ENCODE peak calls at places on chromosome 4, in five cellular contexts. One of them, this sample, is unnamed.

GRCh38 chr4:169051936-169052335 is 41.9 kb upstream of the CBR4 start:
- DNase-seq in adrenal gland: no peak
- DNase-seq in stomach: peak; percentile 51
- DNase-seq in transverse colon: no peak
- DNase-seq in esophagus squamous epithelium: no peak
- DNase-seq in this sample: no peak

GRCh38 chr4:153799708-153800074 is 10.8 kb upstream of the SFRP2 start:
- DNase-seq in adrenal gland: no peak
- DNase-seq in stomach: no peak
- DNase-seq in transverse colon: no peak
- DNase-seq in esophagus squamous epithelium: no peak
- DNase-seq in this sample: no peak

GRCh38 chr4:88613417-88613875 is 21.2 kb downstream of the HERC3 start:
- DNase-seq in adrenal gland: no peak
- DNase-seq in stomach: no peak
- DNase-seq in transverse colon: no peak
- DNase-seq in esophagus squamous epithelium: no peak
- DNase-seq in this sample: no peak

GRCh38 chr4:5863461-5864113 is 29.3 kb downstream of the CRMP1 start:
- DNase-seq in adrenal gland: peak; percentile 61
- DNase-seq in stomach: no peak
- DNase-seq in transverse colon: no peak
- DNase-seq in esophagus squamous epithelium: no peak
- DNase-seq in this sample: no peak

GRCh38 chr4:186039697-186040096 is 29.3 kb upstream of the TLR3 start:
- DNase-seq in adrenal gland: no peak
- DNase-seq in stomach: no peak
- DNase-seq in transverse colon: no peak
- DNase-seq in esophagus squamous epithelium: no peak
- DNase-seq in this sample: no peak

GRCh38 chr4:27176881-27177280 is 316.2 kb downstream of the STIM2 start:
- DNase-seq in adrenal gland: no peak
- DNase-seq in stomach: no peak
- DNase-seq in transverse colon: no peak
- DNase-seq in esophagus squamous epithelium: no peak
- DNase-seq in this sample: no peak

GRCh38 chr4:26061248-26061986 is 147.4 kb downstream of the SMIM20 start:
- DNase-seq in adrenal gland: no peak
- DNase-seq in stomach: no peak
- DNase-seq in transverse colon: no peak
- DNase-seq in esophagus squamous epithelium: no peak
- DNase-seq in this sample: no peak

GRCh38 chr4:955161-955921 is 18.0 kb downstream of the DGKQ start:
- DNase-seq in adrenal gland: no peak
- DNase-seq in stomach: no peak
- DNase-seq in transverse colon: no peak
- DNase-seq in esophagus squamous epithelium: no peak
- DNase-seq in this sample: no peak

GRCh38 chr4:26619784-26620183 is 35.9 kb downstream of the TBC1D19 start:
- DNase-seq in adrenal gland: no peak
- DNase-seq in stomach: no peak
- DNase-seq in transverse colon: no peak
- DNase-seq in esophagus squamous epithelium: no peak
- DNase-seq in this sample: no peak

GRCh38 chr4:95410387-95411005 is 138.3 kb downstream of the UNC5C start:
- DNase-seq in adrenal gland: no peak
- DNase-seq in stomach: no peak
- DNase-seq in transverse colon: no peak
- DNase-seq in esophagus squamous epithelium: no peak
- DNase-seq in this sample: no peak

GRCh38 chr4:114116861-114117260 is 137.4 kb upstream of the ARSJ start:
- DNase-seq in adrenal gland: no peak
- DNase-seq in stomach: no peak
- DNase-seq in transverse colon: no peak
- DNase-seq in esophagus squamous epithelium: no peak
- DNase-seq in this sample: no peak

GRCh38 chr4:105107105-105107856 is 39.4 kb upstream of the TET2 start:
- DNase-seq in adrenal gland: no peak
- DNase-seq in stomach: no peak
- DNase-seq in transverse colon: no peak
- DNase-seq in esophagus squamous epithelium: no peak
- DNase-seq in this sample: no peak

GRCh38 chr4:151799417-151800030 is 38.7 kb upstream of the GATB start:
- DNase-seq in adrenal gland: no peak
- DNase-seq in stomach: no peak
- DNase-seq in transverse colon: no peak
- DNase-seq in esophagus squamous epithelium: no peak
- DNase-seq in this sample: no peak

GRCh38 chr4:119690871-119691270 is 62.3 kb upstream of the PDE5A start:
- DNase-seq in adrenal gland: no peak
- DNase-seq in stomach: no peak
- DNase-seq in transverse colon: no peak
- DNase-seq in esophagus squamous epithelium: no peak
- DNase-seq in this sample: no peak

GRCh38 chr4:180058731-180059215 is 2184.4 kb upstream of the TENM3 start:
- DNase-seq in adrenal gland: peak; percentile 94
- DNase-seq in stomach: no peak
- DNase-seq in transverse colon: peak; percentile 41
- DNase-seq in esophagus squamous epithelium: no peak
- DNase-seq in this sample: no peak

GRCh38 chr4:102358128-102358527 is 12.8 kb upstream of the SLC39A8 start:
- DNase-seq in adrenal gland: no peak
- DNase-seq in stomach: no peak
- DNase-seq in transverse colon: no peak
- DNase-seq in esophagus squamous epithelium: no peak
- DNase-seq in this sample: no peak

GRCh38 chr4:169922632-169923276 is 103.4 kb downstream of the MFAP3L start:
- DNase-seq in adrenal gland: no peak
- DNase-seq in stomach: no peak
- DNase-seq in transverse colon: no peak
- DNase-seq in esophagus squamous epithelium: no peak
- DNase-seq in this sample: peak; percentile 22

GRCh38 chr4:153372967-153373562 is 28.6 kb downstream of the MND1 start:
- DNase-seq in adrenal gland: no peak
- DNase-seq in stomach: no peak
- DNase-seq in transverse colon: no peak
- DNase-seq in esophagus squamous epithelium: no peak
- DNase-seq in this sample: no peak

GRCh38 chr4:76011018-76011670 is 3.8 kb upstream of the CXCL9 start:
- DNase-seq in adrenal gland: no peak
- DNase-seq in stomach: no peak
- DNase-seq in transverse colon: no peak
- DNase-seq in esophagus squamous epithelium: no peak
- DNase-seq in this sample: no peak

GRCh38 chr4:126221262-126221661 is 906.5 kb downstream of the FAT4 start:
- DNase-seq in adrenal gland: no peak
- DNase-seq in stomach: no peak
- DNase-seq in transverse colon: no peak
- DNase-seq in esophagus squamous epithelium: no peak
- DNase-seq in this sample: no peak

GRCh38 chr4:30948653-30949052 is 228.5 kb downstream of the PCDH7 start:
- DNase-seq in adrenal gland: no peak
- DNase-seq in stomach: no peak
- DNase-seq in transverse colon: no peak
- DNase-seq in esophagus squamous epithelium: no peak
- DNase-seq in this sample: no peak

GRCh38 chr4:1568855-1569460 is 115.2 kb downstream of the FAM53A start:
- DNase-seq in adrenal gland: no peak
- DNase-seq in stomach: no peak
- DNase-seq in transverse colon: no peak
- DNase-seq in esophagus squamous epithelium: no peak
- DNase-seq in this sample: no peak

GRCh38 chr4:98661356-98662054 is 3.1 kb upstream of the TSPAN5 start:
- DNase-seq in adrenal gland: no peak
- DNase-seq in stomach: no peak
- DNase-seq in transverse colon: no peak
- DNase-seq in esophagus squamous epithelium: no peak
- DNase-seq in this sample: no peak

GRCh38 chr4:121666091-121666679 is 30.6 kb downstream of the ANXA5 start:
- DNase-seq in adrenal gland: no peak
- DNase-seq in stomach: no peak
- DNase-seq in transverse colon: no peak
- DNase-seq in esophagus squamous epithelium: no peak
- DNase-seq in this sample: peak; percentile 26

GRCh38 chr4:186725422-186726149 is 1.9 kb upstream of the FAT1 start:
- DNase-seq in adrenal gland: peak; percentile 57
- DNase-seq in stomach: peak; percentile 81
- DNase-seq in transverse colon: peak; percentile 87
- DNase-seq in esophagus squamous epithelium: no peak
- DNase-seq in this sample: peak; percentile 84

GRCh38 chr4:123230061-123230460 is 166.5 kb upstream of the SPRY1 start:
- DNase-seq in adrenal gland: no peak
- DNase-seq in stomach: no peak
- DNase-seq in transverse colon: no peak
- DNase-seq in esophagus squamous epithelium: no peak
- DNase-seq in this sample: no peak

GRCh38 chr4:16106956-16107355 is 23.1 kb upstream of the PROM1 start:
- DNase-seq in adrenal gland: no peak
- DNase-seq in stomach: no peak
- DNase-seq in transverse colon: no peak
- DNase-seq in esophagus squamous epithelium: no peak
- DNase-seq in this sample: no peak

GRCh38 chr4:59054110-59054509 is 1943.9 kb upstream of the IGFBP7 start:
- DNase-seq in adrenal gland: no peak
- DNase-seq in stomach: no peak
- DNase-seq in transverse colon: no peak
- DNase-seq in esophagus squamous epithelium: no peak
- DNase-seq in this sample: no peak

GRCh38 chr4:167897116-167897515 is 195.2 kb upstream of the ANXA10 start:
- DNase-seq in adrenal gland: no peak
- DNase-seq in stomach: no peak
- DNase-seq in transverse colon: no peak
- DNase-seq in esophagus squamous epithelium: no peak
- DNase-seq in this sample: no peak

GRCh38 chr4:54645830-54646229 is 11.9 kb upstream of the KIT start:
- DNase-seq in adrenal gland: no peak
- DNase-seq in stomach: no peak
- DNase-seq in transverse colon: no peak
- DNase-seq in esophagus squamous epithelium: no peak
- DNase-seq in this sample: no peak

GRCh38 chr4:7938513-7939376 is 916 bp downstream of the AFAP1 start:
- DNase-seq in adrenal gland: no peak
- DNase-seq in stomach: peak; percentile 38
- DNase-seq in transverse colon: peak; percentile 32
- DNase-seq in esophagus squamous epithelium: no peak
- DNase-seq in this sample: peak; percentile 17

GRCh38 chr4:7941111-7942018 is 1.7 kb upstream of the AFAP1 start:
- DNase-seq in adrenal gland: no peak
- DNase-seq in stomach: no peak
- DNase-seq in transverse colon: no peak
- DNase-seq in esophagus squamous epithelium: no peak
- DNase-seq in this sample: no peak

GRCh38 chr4:7933631-7934510 is 5.8 kb downstream of the AFAP1 start:
- DNase-seq in adrenal gland: no peak
- DNase-seq in stomach: no peak
- DNase-seq in transverse colon: no peak
- DNase-seq in esophagus squamous epithelium: no peak
- DNase-seq in this sample: no peak

GRCh38 chr4:7939377-7940108 is at the start of gene AFAP1:
- DNase-seq in adrenal gland: peak; percentile 90
- DNase-seq in stomach: peak; percentile 89
- DNase-seq in transverse colon: peak; percentile 91
- DNase-seq in esophagus squamous epithelium: no peak
- DNase-seq in this sample: peak; percentile 81

GRCh38 chr4:7936963-7937362 is 2.7 kb downstream of the AFAP1 start:
- DNase-seq in adrenal gland: no peak
- DNase-seq in stomach: no peak
- DNase-seq in transverse colon: no peak
- DNase-seq in esophagus squamous epithelium: no peak
- DNase-seq in this sample: no peak
- TF ChIP-seq POLR2A in adrenal gland: no peak
- TF ChIP-seq POLR2A in stomach: no peak
- TF ChIP-seq POLR2A in transverse colon: no peak
- TF ChIP-seq POLR2A in esophagus squamous epithelium: no peak
- TF ChIP-seq POLR2A in this sample: no peak

GRCh38 chr4:74105656-74106275 is 6.8 kb upstream of the CXCL2 start:
- DNase-seq in adrenal gland: no peak
- DNase-seq in stomach: no peak
- DNase-seq in transverse colon: no peak
- DNase-seq in esophagus squamous epithelium: no peak
- DNase-seq in this sample: no peak

GRCh38 chr4:74110670-74111069 is 11.7 kb upstream of the CXCL2 start:
- DNase-seq in adrenal gland: no peak
- DNase-seq in stomach: no peak
- DNase-seq in transverse colon: no peak
- DNase-seq in esophagus squamous epithelium: no peak
- DNase-seq in this sample: no peak

GRCh38 chr4:74109116-74109791 is 10.3 kb upstream of the CXCL2 start:
- DNase-seq in adrenal gland: peak; percentile 65
- DNase-seq in stomach: no peak
- DNase-seq in transverse colon: peak; percentile 27
- DNase-seq in esophagus squamous epithelium: no peak
- DNase-seq in this sample: peak; percentile 50

GRCh38 chr4:74109894-74110605 is 11.1 kb upstream of the CXCL2 start:
- DNase-seq in adrenal gland: no peak
- DNase-seq in stomach: no peak
- DNase-seq in transverse colon: no peak
- DNase-seq in esophagus squamous epithelium: no peak
- DNase-seq in this sample: no peak

DNA sequence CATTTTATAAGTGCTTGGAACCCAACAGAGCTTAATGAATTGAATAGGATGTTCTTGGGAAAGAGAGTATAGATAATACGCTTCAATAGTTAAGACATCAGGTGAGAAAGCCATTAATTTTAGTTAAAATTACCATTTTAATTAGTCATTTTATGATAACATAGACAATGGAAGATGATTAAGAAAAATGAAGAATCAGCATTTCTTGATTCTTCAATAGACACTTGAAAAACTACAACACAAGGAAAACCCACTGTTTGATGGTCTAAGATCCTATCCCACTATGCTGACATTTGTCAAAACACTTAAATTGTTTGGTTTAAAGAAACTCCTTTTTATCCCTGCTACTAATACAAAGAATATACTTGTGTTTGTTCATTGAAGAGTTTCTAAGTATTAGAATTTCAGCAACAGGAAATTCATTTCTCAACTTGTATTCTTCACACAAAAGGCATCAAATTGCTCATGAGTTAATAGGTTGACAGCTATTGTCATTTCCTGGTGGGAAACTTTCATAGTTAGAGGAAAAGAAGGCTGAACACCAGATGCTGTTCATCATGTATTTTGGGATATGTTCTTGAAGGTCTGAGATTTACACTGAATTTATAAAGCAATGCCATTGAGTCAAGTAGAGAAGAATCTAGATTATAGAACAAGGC is 9.6 kb upstream of the CXCL2 start:
- DNase-seq in adrenal gland: no peak
- DNase-seq in stomach: no peak
- DNase-seq in transverse colon: no peak
- DNase-seq in esophagus squamous epithelium: no peak
- DNase-seq in this sample: no peak
- H3K4me1 ChIP-seq in adrenal gland: no peaks in the 10 kb centered on the region
- H3K4me1 ChIP-seq in stomach: peaks cover 23% of the 10 kb centered on the region
- H3K4me1 ChIP-seq in transverse colon: peaks cover 45% of the 10 kb centered on the region
- H3K4me1 ChIP-seq in esophagus squamous epithelium: peaks cover 51% of the 10 kb centered on the region
- H3K4me1 ChIP-seq in this sample: peaks cover 6% of the 10 kb centered on the region

GRCh38 chr4:3436798-3437581 is 4.8 kb upstream of the HGFAC start:
- DNase-seq in adrenal gland: peak; percentile 79
- DNase-seq in stomach: peak; percentile 75
- DNase-seq in transverse colon: peak; percentile 66
- DNase-seq in esophagus squamous epithelium: no peak
- DNase-seq in this sample: no peak
- TF ChIP-seq POLR2A in adrenal gland: no peak
- TF ChIP-seq POLR2A in stomach: no peak
- TF ChIP-seq POLR2A in transverse colon: no peak
- TF ChIP-seq POLR2A in esophagus squamous epithelium: no peak
- TF ChIP-seq POLR2A in this sample: no peak

GRCh38 chr4:20341121-20341758 is 89.5 kb downstream of the SLIT2 start:
- DNase-seq in adrenal gland: no peak
- DNase-seq in stomach: no peak
- DNase-seq in transverse colon: no peak
- DNase-seq in esophagus squamous epithelium: no peak
- DNase-seq in this sample: no peak
- H3K4me1 ChIP-seq in adrenal gland: no peaks in the 10 kb centered on the region
- H3K4me1 ChIP-seq in stomach: no peaks in the 10 kb centered on the region
- H3K4me1 ChIP-seq in transverse colon: no peaks in the 10 kb centered on the region
- H3K4me1 ChIP-seq in esophagus squamous epithelium: no peaks in the 10 kb centered on the region
- H3K4me1 ChIP-seq in this sample: no peaks in the 10 kb centered on the region